ENCODE peak calls at places on chromosome 21, in eight cellular contexts. W is K562, M is HepG2, T is mammary epithelial cell, B is astrocyte, Z is MM.1S, J is hepatocyte, C is neural progenitor cell. F is an unnamed sample.
A peak's percentile ranks its signal among the peaks of the same experiment; 100 is the strongest.

GRCh38 chr21:41835711-41836154 is 43.4 kb downstream of the PRDM15 start:
- DNase-seq in B (no peak), C (no peak), J (no peak), M (no peak), W (peak; percentile 86), T (no peak), Z (no peak), F (no peak)

GRCh38 chr21:29293495-29293894 is 5.2 kb upstream of the BACH1 start:
- DNase-seq in Z (no peak), J (no peak), T (no peak), C (no peak), B (no peak), W (no peak), M (no peak), F (no peak)

GRCh38 chr21:16838330-16838729 is 674.5 kb upstream of the CXADR start:
- DNase-seq in B (peak; percentile 46), C (no peak), J (no peak), W (no peak), M (no peak), T (no peak), Z (no peak), F (peak; percentile 53)

GRCh38 chr21:34836103-34836932 is 167.5 kb downstream of the CLIC6 start:
- DNase-seq in Z (no peak), B (peak; percentile 100), W (no peak), M (peak; percentile 92), T (peak; percentile 94), J (peak; percentile 85), C (no peak), F (no peak)

GRCh38 chr21:46322351-46323226 is 1.1 kb downstream of the C21orf58 start:
- DNase-seq in B (peak; percentile 47), M (no peak), J (peak; percentile 45), C (peak; percentile 47), Z (peak; percentile 38), T (peak; percentile 27), W (no peak), F (no peak)

GRCh38 chr21:16633851-16634521 is 878.9 kb upstream of the CXADR start:
- DNase-seq in Z (no peak), B (no peak), T (no peak), W (no peak), M (no peak), C (no peak), J (peak; percentile 6), F (peak; percentile 48)

GRCh38 chr21:29078884-29079765 is 5.7 kb upstream of the CCT8 start:
- DNase-seq in M (no peak), J (no peak), B (peak; percentile 14), Z (peak; percentile 71), W (no peak), T (no peak), C (no peak), F (no peak)

GRCh38 chr21:46597896-46598343 is 7.0 kb downstream of the S100B start:
- DNase-seq in B (no peak), T (no peak), Z (no peak), C (no peak), J (no peak), W (peak; percentile 53), M (no peak), F (no peak)

GRCh38 chr21:28099296-28099695 is 893.4 kb downstream of the LTN1 start:
- DNase-seq in B (peak; percentile 25), C (no peak), T (no peak), J (peak; percentile 54), M (no peak), W (no peak), Z (no peak), F (no peak)

GRCh38 chr21:38999148-38999547 is 184.1 kb downstream of the PSMG1 start:
- DNase-seq in M (no peak), T (no peak), Z (no peak), C (no peak), J (no peak), W (no peak), B (no peak), F (no peak)

GRCh38 chr21:38995755-38996154 is 187.5 kb downstream of the PSMG1 start:
- DNase-seq in J (no peak), B (no peak), W (no peak), M (no peak), C (no peak), Z (no peak), T (no peak), F (no peak)

GRCh38 chr21:42041711-42042110 is 29.4 kb upstream of the UMODL1 start:
- DNase-seq in B (no peak), Z (no peak), J (no peak), W (no peak), M (no peak), T (no peak), C (no peak), F (no peak)

GRCh38 chr21:41827951-41828883 is 50.9 kb downstream of the PRDM15 start:
- DNase-seq in W (peak; percentile 28), T (no peak), C (no peak), Z (no peak), M (no peak), J (no peak), B (no peak), F (no peak)

GRCh38 chr21:38476385-38476784 is 21.9 kb downstream of the ERG start:
- DNase-seq in M (no peak), J (no peak), Z (no peak), C (no peak), W (no peak), B (no peak), T (no peak), F (no peak)

GRCh38 chr21:28541371-28542112 is 451.1 kb downstream of the LTN1 start:
- DNase-seq in M (no peak), B (no peak), J (no peak), T (no peak), C (no peak), Z (no peak), W (no peak), F (no peak)

GRCh38 chr21:15064576-15065380 is at the start of gene NRIP1:
- DNase-seq in J (peak; percentile 95), Z (peak; percentile 83), C (peak; percentile 91), M (peak; percentile 78), T (peak; percentile 90), W (peak; percentile 80), B (peak; percentile 85), F (no peak)

GRCh38 chr21:15063821-15064575 is 802 bp downstream of the NRIP1 start:
- DNase-seq in C (peak; percentile 69), B (peak; percentile 10), J (peak; percentile 64), Z (peak; percentile 0), M (no peak), W (peak; percentile 56), T (peak; percentile 49), F (no peak)

GRCh38 chr21:15063081-15063820 is 1.5 kb downstream of the NRIP1 start:
- DNase-seq in Z (peak; percentile 4), J (peak; percentile 24), M (peak; percentile 29), W (no peak), B (peak; percentile 38), C (peak; percentile 40), T (peak; percentile 56), F (no peak)

GRCh38 chr21:15065381-15066230 is 806 bp upstream of the NRIP1 start:
- DNase-seq in W (peak; percentile 39), Z (peak; percentile 59), C (peak; percentile 88), M (peak; percentile 39), J (peak; percentile 77), T (peak; percentile 79), B (peak; percentile 85), F (no peak)

GRCh38 chr21:15066231-15066577 is 1.4 kb upstream of the NRIP1 start:
- DNase-seq in Z (no peak), B (no peak), W (no peak), T (no peak), C (no peak), J (no peak), M (no peak), F (no peak)
- TF ChIP-seq EZH2 in Z (no peak), B (no peak), W (no peak), T (no peak), C (no peak), J (no peak), M (no peak), F (no peak)

DNA sequence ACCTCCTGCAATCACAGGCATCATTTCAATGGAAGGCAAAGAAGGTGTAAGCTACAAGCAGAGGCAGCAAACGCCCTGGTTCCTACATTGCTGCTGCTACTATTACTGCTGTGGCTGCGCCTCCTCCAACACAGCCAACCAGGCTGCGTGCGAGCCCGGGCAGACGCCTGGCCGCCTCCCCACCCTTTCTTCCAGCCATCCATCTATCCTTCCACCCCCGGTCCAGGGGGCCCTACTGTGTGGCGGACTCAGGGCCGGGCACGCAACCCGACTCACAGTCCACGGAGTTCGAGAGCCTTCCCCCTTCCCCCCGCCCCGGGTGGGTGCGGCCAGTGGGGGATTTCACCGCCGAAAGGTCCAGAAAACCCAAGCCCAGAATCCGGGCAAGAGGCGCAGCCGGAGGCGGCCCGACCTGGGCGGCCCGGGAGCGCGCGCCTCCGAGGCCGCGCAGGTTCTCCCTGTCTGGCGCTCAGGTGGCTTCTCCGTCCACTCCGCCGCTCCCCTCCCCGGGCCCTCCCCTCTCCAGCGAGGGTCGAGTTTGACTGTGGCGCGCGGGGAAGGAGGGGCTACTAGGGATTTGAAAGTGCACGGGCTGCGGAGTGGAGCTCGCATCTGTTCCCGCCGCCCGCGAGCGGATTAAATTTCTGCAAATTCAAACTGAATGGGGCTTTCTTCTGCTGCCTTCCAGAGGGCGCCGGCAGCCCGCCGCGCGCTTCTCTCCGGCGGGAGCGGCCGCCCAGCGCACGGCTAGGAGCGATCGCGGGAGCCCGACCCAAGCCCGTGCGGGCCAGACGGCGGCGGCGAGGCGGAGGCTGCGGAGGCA is at the start of gene HUNK:
- DNase-seq in Z (peak; percentile 72), C (peak; percentile 86), T (peak; percentile 34), M (peak; percentile 29), B (peak; percentile 22), J (peak; percentile 76), W (no peak), F (no peak)
- TF ChIP-seq EZH2 in Z (no peak), C (no peak), T (peak; percentile 56), M (no peak), B (peak; percentile 72), J (no peak), W (no peak), F (no peak)

GRCh38 chr21:43866659-43867331 is 1.8 kb downstream of the AGPAT3 start:
- DNase-seq in T (peak; percentile 44), W (peak; percentile 54), B (no peak), M (peak; percentile 88), Z (peak; percentile 85), C (no peak), J (peak; percentile 80), F (no peak)

GRCh38 chr21:43868461-43868860 is 3.4 kb downstream of the AGPAT3 start:
- DNase-seq in M (no peak), T (peak; percentile 37), C (no peak), B (no peak), J (no peak), Z (no peak), W (no peak), F (no peak)

GRCh38 chr21:43866233-43866632 is 1.2 kb downstream of the AGPAT3 start:
- DNase-seq in J (peak; percentile 75), M (no peak), B (peak; percentile 36), W (peak; percentile 46), Z (peak; percentile 78), T (peak; percentile 29), C (peak; percentile 19), F (peak; percentile 20)

GRCh38 chr21:43867332-43867703 is 2.3 kb downstream of the AGPAT3 start:
- DNase-seq in M (no peak), B (no peak), W (no peak), C (no peak), Z (no peak), J (no peak), T (no peak), F (no peak)

GRCh38 chr21:43867936-43868335 is 2.9 kb downstream of the AGPAT3 start:
- DNase-seq in J (peak; percentile 30), W (no peak), C (no peak), M (peak; percentile 87), T (no peak), B (no peak), Z (no peak), F (no peak)
- TF ChIP-seq EZH2 in J (no peak), W (no peak), C (no peak), M (no peak), T (no peak), B (no peak), Z (no peak), F (no peak)

GRCh38 chr21:25848309-25848708 is 113.5 kb downstream of the GABPA start:
- DNase-seq in C (no peak), T (no peak), Z (no peak), W (no peak), B (no peak), M (no peak), J (no peak), F (no peak)
- TF ChIP-seq EZH2 in C (no peak), T (no peak), Z (no peak), W (no peak), B (no peak), M (no peak), J (no peak), F (no peak)

F was measured in SK-N-MC.